ENCODE peak calls at places on chromosomes 1 and 21, in seven cellular contexts. K, F, P, O, Z, Q and Y are unnamed samples.

GRCh38 chr1:210692796-210693195 is 364.1 kb downstream of the HHAT start:
- DNase-seq in K (no peak), P (no peak), Z (no peak), Q (no peak), F (no peak), O (no peak), Y (no peak)

GRCh38 chr1:184426278-184426674 is 39.4 kb downstream of the C1orf21 start:
- DNase-seq in K (no peak), Q (no peak), F (no peak), Z (no peak), O (no peak), P (no peak), Y (no peak)

GRCh38 chr21:31099122-31099521 is 60.8 kb upstream of the KRTAP19-8 start:
- DNase-seq in Q (no peak), Z (no peak), O (no peak), F (no peak), P (no peak), K (no peak), Y (no peak)

GRCh38 chr1:81948495-81948894 is 147.8 kb downstream of the ADGRL2 start:
- DNase-seq in F (no peak), K (no peak), O (no peak), Q (no peak), P (no peak), Z (no peak), Y (no peak)

GRCh38 chr21:38159355-38159754 is 97.4 kb upstream of the KCNJ15 start:
- DNase-seq in Z (peak; percentile 76), P (peak; percentile 84), O (peak; percentile 74), K (peak; percentile 21), F (peak; percentile 66), Q (no peak), Y (peak; percentile 82)

GRCh38 chr1:243959998-243960397 is 91.1 kb upstream of the ZBTB18 start:
- DNase-seq in F (no peak), Q (no peak), Z (no peak), K (no peak), P (no peak), O (no peak), Y (no peak)

GRCh38 chr1:118257946-118258345 is 72.9 kb upstream of the SPAG17 start:
- DNase-seq in O (no peak), P (no peak), Z (no peak), F (no peak), Q (no peak), K (no peak), Y (no peak)

GRCh38 chr21:38979271-38980196 is 173.8 kb downstream of the ETS2 start:
- DNase-seq in Z (peak; percentile 33), P (peak; percentile 70), O (no peak), Q (no peak), K (no peak), F (no peak), Y (no peak)

GRCh38 chr1:246508897-246509688 is 2.0 kb upstream of the SMYD3 start:
- DNase-seq in P (no peak), O (no peak), K (no peak), Z (no peak), F (no peak), Q (no peak), Y (no peak)

GRCh38 chr1:203307690-203308126 is 2.4 kb downstream of the BTG2 start:
- DNase-seq in K (no peak), P (no peak), Q (no peak), O (no peak), F (no peak), Z (peak; percentile 38), Y (no peak)

GRCh38 chr1:203306089-203306969 is 1.0 kb downstream of the BTG2 start:
- DNase-seq in K (peak; percentile 87), P (peak; percentile 75), F (peak; percentile 87), Z (peak; percentile 58), O (no peak), Q (peak; percentile 91), Y (peak; percentile 77)

GRCh38 chr1:203305809-203306088 is 430 bp downstream of the BTG2 start:
- DNase-seq in Z (no peak), P (no peak), Q (no peak), O (no peak), K (no peak), F (no peak), Y (no peak)

GRCh38 chr1:203308205-203309114 is 3.1 kb downstream of the BTG2 start:
- DNase-seq in Q (no peak), O (no peak), K (no peak), Z (peak; percentile 40), P (no peak), F (no peak), Y (no peak)

DNA sequence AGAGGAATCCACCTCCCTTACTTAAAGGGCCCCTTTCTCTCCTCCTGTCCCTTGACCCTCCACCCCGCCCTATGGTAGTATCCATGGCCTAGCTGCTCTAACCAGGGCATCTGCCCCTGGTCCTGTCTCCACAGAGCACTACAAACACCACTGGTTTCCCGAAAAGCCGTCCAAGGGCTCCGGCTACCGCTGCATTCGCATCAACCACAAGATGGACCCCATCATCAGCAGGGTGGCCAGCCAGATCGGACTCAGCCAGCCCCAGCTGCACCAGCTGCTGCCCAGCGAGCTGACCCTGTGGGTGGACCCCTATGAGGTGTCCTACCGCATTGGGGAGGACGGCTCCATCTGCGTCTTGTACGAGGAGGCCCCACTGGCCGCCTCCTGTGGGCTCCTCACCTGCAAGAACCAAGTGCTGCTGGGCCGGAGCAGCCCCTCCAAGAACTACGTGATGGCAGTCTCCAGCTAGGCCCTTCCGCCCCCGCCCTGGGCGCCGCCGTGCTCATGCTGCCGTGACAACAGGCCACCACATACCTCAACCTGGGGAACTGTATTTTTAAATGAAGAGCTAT is 1.7 kb downstream of the BTG2 start:
- DNase-seq in O (no peak), Q (no peak), K (no peak), F (peak; percentile 75), Z (peak; percentile 26), P (no peak), Y (no peak)
- H3K27ac ChIP-seq in O (no peak overlapping the region), Q (peak overlapping the region; percentile 98), K (peak overlapping the region; percentile 99), F (peak overlapping the region; percentile 98), Z (no peak overlapping the region), P (peak overlapping the region; percentile 81), Y (peak overlapping the region; percentile 86)

GRCh38 chr1:54276617-54277450 is 76.9 kb downstream of the MRPL37 start:
- DNase-seq in P (no peak), F (no peak), K (peak; percentile 47), Z (no peak), O (no peak), Q (no peak), Y (no peak)
- H3K27ac ChIP-seq in P (peak overlapping the region; percentile 74), F (peak overlapping the region; percentile 91), K (peak overlapping the region; percentile 84), Z (no peak overlapping the region), O (peak overlapping the region; percentile 12), Q (peak overlapping the region; percentile 79), Y (peak overlapping the region; percentile 10)

GRCh38 chr21:41667136-41667535 is 99.7 kb downstream of the RIPK4 start:
- DNase-seq in P (no peak), Z (no peak), O (no peak), Q (peak; percentile 30), K (no peak), F (peak; percentile 48), Y (no peak)

GRCh38 chr21:41666641-41667051 is 100.2 kb downstream of the RIPK4 start:
- DNase-seq in O (no peak), K (no peak), Q (peak; percentile 58), F (peak; percentile 61), Z (no peak), P (no peak), Y (no peak)

GRCh38 chr21:41664881-41665765 is 101.7 kb downstream of the RIPK4 start:
- DNase-seq in Q (peak; percentile 75), P (peak; percentile 67), K (no peak), O (no peak), Z (peak; percentile 40), F (no peak), Y (peak; percentile 56)

GRCh38 chr21:41663805-41664788 is 102.8 kb downstream of the RIPK4 start:
- DNase-seq in Z (peak; percentile 33), O (no peak), K (no peak), F (no peak), Q (peak; percentile 54), P (peak; percentile 32), Y (no peak)

GRCh38 chr21:41665766-41666595 is 100.9 kb downstream of the RIPK4 start:
- DNase-seq in O (no peak), K (no peak), Z (no peak), P (no peak), F (peak; percentile 60), Q (peak; percentile 68), Y (no peak)
- H3K27ac ChIP-seq in O (no peak overlapping the region), K (no peak overlapping the region), Z (no peak overlapping the region), P (no peak overlapping the region), F (no peak overlapping the region), Q (no peak overlapping the region), Y (no peak overlapping the region)

GRCh38 chr1:226035915-226036314 is 26.6 kb upstream of the H3-3A start:
- DNase-seq in O (no peak), F (no peak), Q (no peak), P (no peak), K (no peak), Z (no peak), Y (no peak)
- H3K27ac ChIP-seq in O (no peak overlapping the region), F (peak overlapping the region; percentile 7), Q (no peak overlapping the region), P (no peak overlapping the region), K (no peak overlapping the region), Z (no peak overlapping the region), Y (no peak overlapping the region)

DNA sequence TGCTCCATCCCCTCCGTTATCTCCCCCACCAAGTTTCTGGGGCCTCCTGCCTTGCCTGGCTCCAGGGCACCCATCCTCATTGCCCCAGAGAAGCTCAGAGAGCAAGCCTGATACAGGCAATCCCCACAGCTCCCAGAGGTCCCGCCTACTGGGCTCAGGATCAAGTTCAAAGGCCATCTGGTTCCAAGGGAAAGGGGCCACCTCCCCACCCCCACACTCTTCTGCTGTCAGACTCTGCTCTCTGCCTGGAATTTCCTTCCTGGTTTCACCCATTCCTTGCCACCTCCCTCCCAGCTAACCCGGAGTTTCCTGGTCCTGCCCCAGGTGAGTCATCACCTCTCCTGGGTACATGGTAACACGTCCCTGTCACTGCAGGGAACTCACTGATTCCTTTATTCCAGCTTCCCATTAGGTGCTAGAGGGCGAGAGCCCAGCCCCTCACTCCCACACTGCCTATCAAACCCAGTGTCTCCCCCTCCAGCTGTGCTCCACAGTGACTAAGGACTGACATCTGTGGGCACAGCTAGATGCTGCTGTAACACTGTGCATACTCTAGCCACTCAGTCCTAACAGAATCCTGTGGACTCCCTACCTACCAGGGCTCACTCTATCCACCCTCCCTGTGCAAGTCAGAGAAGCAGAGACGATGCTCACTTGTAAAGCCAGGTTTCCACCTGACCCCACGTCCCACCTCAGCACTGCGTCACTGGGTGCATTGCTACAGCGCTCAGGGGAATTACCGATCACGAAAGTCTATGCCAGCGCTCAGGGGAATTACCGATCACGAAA is 21.8 kb downstream of the RSPH1 start:
- DNase-seq in K (no peak), F (peak; percentile 79), O (no peak), P (no peak), Q (no peak), Z (no peak), Y (peak; percentile 54)
- H3K27ac ChIP-seq in K (no peak overlapping the region), F (no peak overlapping the region), O (no peak overlapping the region), P (no peak overlapping the region), Q (no peak overlapping the region), Z (no peak overlapping the region), Y (no peak overlapping the region)

DNA sequence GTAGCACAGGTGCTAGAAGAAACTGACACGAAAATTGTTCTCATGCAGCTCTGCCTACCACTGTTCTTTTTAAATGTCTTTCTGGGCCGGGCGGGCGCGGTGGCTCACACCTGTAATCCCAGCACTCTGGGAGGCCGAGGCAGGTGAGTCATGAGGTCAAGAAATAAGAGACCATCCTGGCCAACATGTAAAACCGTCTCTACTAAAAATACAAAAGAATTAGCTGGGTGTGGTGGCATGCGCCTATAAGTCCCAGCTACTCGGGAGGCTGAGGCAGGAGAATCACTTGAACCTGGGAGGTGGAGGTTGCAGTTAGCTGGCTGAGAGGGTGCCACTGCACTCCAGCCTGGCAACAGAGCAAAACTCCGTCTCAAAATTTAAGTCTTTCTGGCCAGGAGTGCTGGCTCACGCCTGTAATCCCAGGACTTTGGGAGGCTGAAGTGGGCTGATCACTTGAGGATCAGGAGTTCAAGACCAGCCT is 947 bp upstream of the RIT1 start:
- DNase-seq in O (no peak), Q (no peak), F (no peak), P (no peak), K (no peak), Z (no peak), Y (no peak)
- H3K27ac ChIP-seq in O (peak overlapping the region; percentile 39), Q (peak overlapping the region; percentile 93), F (peak overlapping the region; percentile 90), P (peak overlapping the region; percentile 51), K (peak overlapping the region; percentile 91), Z (peak overlapping the region; percentile 51), Y (no peak overlapping the region)